ENCODE peak calls at places on chromosome 4, in four cellular contexts. Q is upper lobe of left lung, W is RWPE2, E is colonic mucosa. J is an unnamed sample.

GRCh38 chr4:185472063-185472542 is 570 bp upstream of the CCDC110 start:
- DNase-seq in Q (no peak), W (no peak), E (no peak), J (no peak)

GRCh38 chr4:84971319-84971932 is 4.9 kb upstream of the WDFY3 start:
- DNase-seq in Q (no peak), W (no peak), E (no peak), J (no peak)

GRCh38 chr4:59571805-59572430 is 1628.2 kb upstream of the ADGRL3 start:
- DNase-seq in Q (no peak), W (no peak), E (no peak), J (no peak)

GRCh38 chr4:171794528-171794927 is 18.7 kb upstream of the GALNTL6 start:
- DNase-seq in Q (no peak), W (no peak), E (no peak), J (no peak)

GRCh38 chr4:40327340-40327739 is 7.8 kb upstream of the CHRNA9 start:
- DNase-seq in Q (no peak), W (no peak), E (no peak), J (no peak)

GRCh38 chr4:89558147-89558546 is 250.5 kb upstream of the GPRIN3 start:
- DNase-seq in Q (no peak), W (no peak), E (no peak), J (no peak)

GRCh38 chr4:42320822-42321388 is 76.4 kb upstream of the SHISA3 start:
- DNase-seq in Q (no peak), W (no peak), E (no peak), J (peak; percentile 49)

GRCh38 chr4:176436500-176436973 is 116.8 kb downstream of the SPCS3 start:
- DNase-seq in Q (no peak), W (no peak), E (no peak), J (no peak)

GRCh38 chr4:181569553-181569952 is 673.6 kb upstream of the TENM3 start:
- DNase-seq in Q (no peak), W (no peak), E (no peak), J (no peak)

GRCh38 chr4:6225469-6225868 is 25.1 kb upstream of the JAKMIP1 start:
- DNase-seq in Q (no peak), W (no peak), E (no peak), J (no peak)

GRCh38 chr4:185587444-185588161 is 52.3 kb upstream of the PDLIM3 start:
- DNase-seq in Q (peak; percentile 68), W (no peak), E (no peak), J (peak; percentile 82)

GRCh38 chr4:118898221-118898620 is 9.6 kb downstream of the SYNPO2 start:
- DNase-seq in Q (no peak), W (no peak), E (no peak), J (no peak)

GRCh38 chr4:7430368-7430964 is 4.3 kb downstream of the PSAPL1 start:
- DNase-seq in Q (no peak), W (peak; percentile 83), E (no peak), J (no peak)

GRCh38 chr4:7161721-7162214 is 30.6 kb upstream of the SORCS2 start:
- DNase-seq in Q (no peak), W (no peak), E (peak; percentile 13), J (no peak)

GRCh38 chr4:130233377-130234047 is 1137.6 kb downstream of the C4orf33 start:
- DNase-seq in Q (no peak), W (no peak), E (no peak), J (no peak)

GRCh38 chr4:77564231-77564630 is 41.4 kb upstream of the CXCL13 start:
- DNase-seq in Q (no peak), W (no peak), E (peak; percentile 25), J (no peak)

GRCh38 chr4:73676881-73677323 is 56.7 kb upstream of the RASSF6 start:
- DNase-seq in Q (no peak), W (no peak), E (no peak), J (no peak)

GRCh38 chr4:77146426-77147399 is 10.3 kb upstream of the CCNG2 start:
- DNase-seq in Q (no peak), W (no peak), E (no peak), J (no peak)

GRCh38 chr4:2825184-2825506 is 18.5 kb upstream of the ADD1 start:
- DNase-seq in Q (no peak), W (no peak), E (no peak), J (no peak)

GRCh38 chr4:31020363-31020762 is 300.2 kb downstream of the PCDH7 start:
- DNase-seq in Q (no peak), W (no peak), E (no peak), J (no peak)

GRCh38 chr4:79603681-79604080 is 195.7 kb upstream of the GK2 start:
- DNase-seq in Q (no peak), W (no peak), E (no peak), J (no peak)

GRCh38 chr4:48047421-48047844 is 30.9 kb downstream of the NIPAL1 start:
- DNase-seq in Q (no peak), W (no peak), E (peak; percentile 36), J (peak; percentile 80)

GRCh38 chr4:109046549-109047171 is 255.8 kb downstream of the COL25A1 start:
- DNase-seq in Q (no peak), W (no peak), E (no peak), J (no peak)

GRCh38 chr4:58602701-58603359 is 1492.6 kb upstream of the IGFBP7 start:
- DNase-seq in Q (no peak), W (no peak), E (no peak), J (no peak)

GRCh38 chr4:122960298-122960985 is 38.0 kb upstream of the NUDT6 start:
- DNase-seq in Q (no peak), W (no peak), E (no peak), J (no peak)

GRCh38 chr4:169271692-169272007 is 894 bp upstream of the SH3RF1 start:
- DNase-seq in Q (no peak), W (no peak), E (peak; percentile 38), J (no peak)

GRCh38 chr4:140098481-140099132 is 55.4 kb downstream of the MAML3 start:
- DNase-seq in Q (no peak), W (no peak), E (no peak), J (no peak)

GRCh38 chr4:123995939-123996338 is 599.3 kb downstream of the SPRY1 start:
- DNase-seq in Q (no peak), W (no peak), E (no peak), J (no peak)

GRCh38 chr4:187937557-187937956 is 58.0 kb upstream of the ZFP42 start:
- DNase-seq in Q (peak; percentile 69), W (no peak), E (no peak), J (no peak)

GRCh38 chr4:151228196-151229119 is 48.5 kb upstream of the PRSS48 start:
- DNase-seq in Q (no peak), W (no peak), E (no peak), J (no peak)
- H3K4me3 ChIP-seq in Q (no peak overlapping the region), W (no peak overlapping the region), E (no peak overlapping the region), J (no peak overlapping the region)

GRCh38 chr4:16642897-16643296 is 255.5 kb downstream of the LDB2 start:
- DNase-seq in Q (no peak), W (no peak), E (no peak), J (no peak)
- TF ChIP-seq CTCF in Q (no peak), W (no peak), E (no peak), J (no peak)

GRCh38 chr4:38320833-38321232 is 343.2 kb upstream of the KLF3 start:
- DNase-seq in Q (no peak), W (no peak), E (no peak), J (no peak)

GRCh38 chr4:38322709-38323108 is 341.3 kb upstream of the KLF3 start:
- DNase-seq in Q (no peak), W (no peak), E (no peak), J (no peak)

GRCh38 chr4:38324861-38325451 is 339.0 kb upstream of the KLF3 start:
- DNase-seq in Q (peak; percentile 84), W (no peak), E (no peak), J (no peak)

GRCh38 chr4:38320349-38320707 is 343.7 kb upstream of the KLF3 start:
- DNase-seq in Q (no peak), W (no peak), E (no peak), J (no peak)

DNA sequence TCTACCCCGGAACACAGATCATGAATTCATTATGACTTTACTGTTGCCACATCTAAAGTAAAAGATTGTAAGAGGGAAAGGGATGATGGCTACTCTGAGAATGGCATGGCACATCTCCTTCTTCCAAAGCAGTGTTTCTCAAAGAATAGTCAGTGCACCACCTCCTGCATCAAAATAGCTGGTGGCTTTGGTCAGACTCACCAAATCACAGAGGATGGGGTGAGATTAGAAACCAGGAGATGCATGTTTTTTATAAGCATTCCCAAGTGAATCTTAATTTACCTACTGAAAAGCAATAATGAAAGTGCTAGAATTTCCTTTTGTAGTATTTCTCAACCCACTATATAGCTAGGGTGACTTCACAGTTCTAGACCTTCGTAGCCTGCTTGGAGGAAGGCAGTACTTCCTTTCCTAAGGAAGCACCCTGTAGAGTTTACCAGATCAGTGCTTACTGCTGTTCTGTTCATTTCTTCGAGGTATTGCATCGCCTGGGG is 340.8 kb upstream of the KLF3 start:
- DNase-seq in Q (no peak), W (no peak), E (no peak), J (no peak)
- H3K4me3 ChIP-seq in Q (no peak overlapping the region), W (no peak overlapping the region), E (no peak overlapping the region), J (no peak overlapping the region)

GRCh38 chr4:137226900-137227299 is 305.4 kb downstream of the PCDH18 start:
- DNase-seq in Q (no peak), W (no peak), E (no peak), J (no peak)
- TF ChIP-seq CTCF in Q (no peak), W (peak; percentile 52), E (no peak), J (no peak)

GRCh38 chr4:44804301-44804700 is 77.9 kb upstream of the GNPDA2 start:
- DNase-seq in Q (no peak), W (no peak), E (no peak), J (no peak)
- H3K4me3 ChIP-seq in Q (no peak overlapping the region), W (no peak overlapping the region), E (no peak overlapping the region), J (no peak overlapping the region)

GRCh38 chr4:35725131-35725530 is 519.2 kb downstream of the ARAP2 start:
- DNase-seq in Q (no peak), W (no peak), E (no peak), J (no peak)
- TF ChIP-seq CTCF in Q (no peak), W (no peak), E (no peak), J (peak; percentile 37)

GRCh38 chr4:16687845-16688244 is 210.6 kb downstream of the LDB2 start:
- DNase-seq in Q (no peak), W (no peak), E (no peak), J (no peak)

GRCh38 chr4:16686195-16686594 is 212.2 kb downstream of the LDB2 start:
- DNase-seq in Q (no peak), W (no peak), E (no peak), J (no peak)

GRCh38 chr4:16687011-16687410 is 211.4 kb downstream of the LDB2 start:
- DNase-seq in Q (no peak), W (no peak), E (no peak), J (no peak)

GRCh38 chr4:16684083-16684482 is 214.4 kb downstream of the LDB2 start:
- DNase-seq in Q (no peak), W (no peak), E (no peak), J (no peak)

GRCh38 chr4:16685536-16685935 is 212.9 kb downstream of the LDB2 start:
- DNase-seq in Q (no peak), W (no peak), E (no peak), J (no peak)
- H3K4me3 ChIP-seq in Q (no peak overlapping the region), W (no peak overlapping the region), E (no peak overlapping the region), J (no peak overlapping the region)